ENCODE peak calls at places on chromosome 10, in seven cellular contexts. K is Peyer's patch, A is left colon, H is NCI-H2171 treated with DMSO at 0.1 percent for 48 hours, G is cardiac muscle cell, D is left ventricle myocardium inferior, C is MM.1S. B is an unnamed sample.

GRCh38 chr10:21260793-21261149 is 264.7 kb downstream of the SKIDA1 start:
- DNase-seq in K (no peak), A (no peak), H (no peak), G (no peak), D (no peak), C (no peak), B (no peak)

GRCh38 chr10:100370976-100371706 is 24.1 kb downstream of the SCD start:
- DNase-seq in K (peak), A (peak), H (no peak), G (peak), D (peak), C (peak), B (no peak)

GRCh38 chr10:100447648-100448047 is 15.2 kb upstream of the WNT8B start:
- DNase-seq in K (no peak), A (no peak), H (no peak), G (no peak), D (no peak), C (no peak), B (no peak)

GRCh38 chr10:34908472-34908871 is 93.4 kb upstream of the PARD3 start:
- DNase-seq in K (no peak), A (no peak), H (no peak), G (no peak), D (no peak), C (no peak), B (peak)

GRCh38 chr10:71909399-71910083 is 54.7 kb upstream of the CHST3 start:
- DNase-seq in K (no peak), A (no peak), H (no peak), G (no peak), D (no peak), C (peak), B (no peak)

GRCh38 chr10:49111320-49111698 is 4.0 kb downstream of the VSTM4 start:
- DNase-seq in K (no peak), A (no peak), H (no peak), G (no peak), D (no peak), C (no peak), B (no peak)

GRCh38 chr10:31808258-31809218 is 120.1 kb downstream of the ARHGAP12 start:
- DNase-seq in K (no peak), A (no peak), H (peak), G (peak), D (no peak), C (peak), B (peak)

GRCh38 chr10:110865184-110865803 is 6.4 kb upstream of the PDCD4 start:
- DNase-seq in K (no peak), A (no peak), H (no peak), G (no peak), D (no peak), C (no peak), B (no peak)

GRCh38 chr10:129971381-129972144 is 7.5 kb upstream of the EBF3 start:
- DNase-seq in K (no peak), A (peak), H (peak), G (peak), D (peak), C (peak), B (no peak)

GRCh38 chr10:100736144-100736808 is 9.1 kb upstream of the PAX2 start:
- DNase-seq in K (no peak), A (no peak), H (no peak), G (no peak), D (no peak), C (no peak), B (no peak)

GRCh38 chr10:48600645-48601505 is 4.0 kb downstream of the ARHGAP22 start:
- DNase-seq in K (no peak), A (no peak), H (no peak), G (no peak), D (no peak), C (no peak), B (no peak)

GRCh38 chr10:49634053-49634660 is 20.3 kb downstream of the CHAT start:
- DNase-seq in K (no peak), A (no peak), H (no peak), G (no peak), D (no peak), C (no peak), B (peak)

GRCh38 chr10:84395581-84395980 is 67.2 kb downstream of the CCSER2 start:
- DNase-seq in K (no peak), A (no peak), H (no peak), G (no peak), D (no peak), C (no peak), B (no peak)

GRCh38 chr10:44817961-44818649 is 93.0 kb upstream of the TMEM72 start:
- DNase-seq in K (no peak), A (no peak), H (no peak), G (no peak), D (no peak), C (no peak), B (no peak)

GRCh38 chr10:17206210-17206709 is 4.8 kb upstream of the TRDMT1 start:
- DNase-seq in K (no peak), A (no peak), H (no peak), G (no peak), D (no peak), C (no peak), B (no peak)

GRCh38 chr10:79336739-79337138 is 10.5 kb upstream of the PPIF start:
- DNase-seq in K (no peak), A (no peak), H (no peak), G (no peak), D (no peak), C (no peak), B (no peak)

GRCh38 chr10:33263453-33263852 is 71.0 kb downstream of the NRP1 start:
- DNase-seq in K (no peak), A (no peak), H (no peak), G (no peak), D (no peak), C (no peak), B (no peak)

GRCh38 chr10:42950606-42951485 is 126.0 kb upstream of the RET start:
- DNase-seq in K (peak), A (no peak), H (no peak), G (no peak), D (no peak), C (no peak), B (no peak)

GRCh38 chr10:97067716-97068391 is 117.9 kb downstream of the SLIT1 start:
- DNase-seq in K (no peak), A (no peak), H (no peak), G (no peak), D (no peak), C (no peak), B (no peak)

GRCh38 chr10:8369666-8370065 is 315.2 kb downstream of the GATA3 start:
- DNase-seq in K (no peak), A (no peak), H (no peak), G (no peak), D (no peak), C (no peak), B (no peak)

GRCh38 chr10:49093922-49094321 is 21.4 kb downstream of the VSTM4 start:
- DNase-seq in K (peak), A (no peak), H (no peak), G (no peak), D (no peak), C (no peak), B (no peak)

GRCh38 chr10:120327671-120328070 is 129.4 kb upstream of the PLPP4 start:
- DNase-seq in K (no peak), A (no peak), H (no peak), G (no peak), D (no peak), C (no peak), B (no peak)